ENCODE peak calls at places on chromosome 18, in five cellular contexts. H is H9, E is spleen, R is transverse colon, S is heart left ventricle. Q is an unnamed sample.
A peak's percentile ranks its signal among the peaks of the same experiment; 100 is the strongest.

GRCh38 chr18:26863921-26864497 is 1.5 kb downstream of the AQP4 start:
- DNase-seq in H (no peak), E (no peak), R (no peak), S (no peak), Q (no peak)

GRCh38 chr18:38539373-38539772 is 973.8 kb upstream of the CELF4 start:
- DNase-seq in H (no peak), E (no peak), R (no peak), S (no peak), Q (no peak)

GRCh38 chr18:8730080-8730827 is 24.9 kb downstream of the MTCL1 start:
- DNase-seq in H (no peak), E (no peak), R (peak; percentile 59), S (peak; percentile 73), Q (no peak)

GRCh38 chr18:21740724-21741510 is at the start of gene MIB1:
- DNase-seq in H (no peak), E (no peak), R (peak; percentile 58), S (peak; percentile 73), Q (no peak)

GRCh38 chr18:63951302-63951705 is 2.2 kb downstream of the HMSD start:
- DNase-seq in H (no peak), E (no peak), R (no peak), S (no peak), Q (no peak)

GRCh38 chr18:53442415-53442783 is 782.1 kb downstream of the MBD2 start:
- DNase-seq in H (no peak), E (no peak), R (no peak), S (no peak), Q (no peak)

GRCh38 chr18:22189431-22189830 is 20.0 kb downstream of the GATA6 start:
- DNase-seq in H (no peak), E (no peak), R (no peak), S (no peak), Q (no peak)

GRCh38 chr18:25298853-25299274 is 53.1 kb downstream of the ZNF521 start:
- DNase-seq in H (no peak), E (no peak), R (no peak), S (peak; percentile 47), Q (no peak)

GRCh38 chr18:37778417-37779165 is 213.0 kb upstream of the CELF4 start:
- DNase-seq in H (peak; percentile 90), E (peak; percentile 82), R (peak; percentile 43), S (peak; percentile 61), Q (peak; percentile 52)

GRCh38 chr18:55310044-55310676 is 277.8 kb downstream of the TCF4 start:
- DNase-seq in H (no peak), E (no peak), R (no peak), S (no peak), Q (no peak)

GRCh38 chr18:55306338-55306737 is 281.7 kb downstream of the TCF4 start:
- DNase-seq in H (no peak), E (no peak), R (no peak), S (no peak), Q (no peak)

GRCh38 chr18:55310863-55311262 is 277.1 kb downstream of the TCF4 start:
- DNase-seq in H (no peak), E (no peak), R (no peak), S (no peak), Q (no peak)

GRCh38 chr18:55307505-55307904 is 280.5 kb downstream of the TCF4 start:
- DNase-seq in H (no peak), E (no peak), R (no peak), S (no peak), Q (no peak)

GRCh38 chr18:55309249-55309648 is 278.7 kb downstream of the TCF4 start:
- DNase-seq in H (no peak), E (no peak), R (no peak), S (no peak), Q (no peak)
- H3K27ac ChIP-seq in H (no peak overlapping the region), E (no peak overlapping the region), R (no peak overlapping the region), S (no peak overlapping the region), Q (no peak overlapping the region)

GRCh38 chr18:75173758-75174157 is 35.2 kb downstream of the PTGR3 start:
- DNase-seq in H (no peak), E (no peak), R (no peak), S (no peak), Q (no peak)

GRCh38 chr18:75179819-75180600 is 28.9 kb downstream of the PTGR3 start:
- DNase-seq in H (no peak), E (no peak), R (no peak), S (no peak), Q (no peak)

GRCh38 chr18:75173125-75173432 is 35.9 kb downstream of the PTGR3 start:
- DNase-seq in H (no peak), E (no peak), R (no peak), S (no peak), Q (no peak)

GRCh38 chr18:75178376-75178775 is 30.6 kb downstream of the PTGR3 start:
- DNase-seq in H (no peak), E (no peak), R (no peak), S (no peak), Q (no peak)

GRCh38 chr18:75176849-75177248 is 32.1 kb downstream of the PTGR3 start:
- DNase-seq in H (no peak), E (no peak), R (no peak), S (no peak), Q (no peak)
- H3K27ac ChIP-seq in H (no peak overlapping the region), E (no peak overlapping the region), R (no peak overlapping the region), S (no peak overlapping the region), Q (no peak overlapping the region)

DNA sequence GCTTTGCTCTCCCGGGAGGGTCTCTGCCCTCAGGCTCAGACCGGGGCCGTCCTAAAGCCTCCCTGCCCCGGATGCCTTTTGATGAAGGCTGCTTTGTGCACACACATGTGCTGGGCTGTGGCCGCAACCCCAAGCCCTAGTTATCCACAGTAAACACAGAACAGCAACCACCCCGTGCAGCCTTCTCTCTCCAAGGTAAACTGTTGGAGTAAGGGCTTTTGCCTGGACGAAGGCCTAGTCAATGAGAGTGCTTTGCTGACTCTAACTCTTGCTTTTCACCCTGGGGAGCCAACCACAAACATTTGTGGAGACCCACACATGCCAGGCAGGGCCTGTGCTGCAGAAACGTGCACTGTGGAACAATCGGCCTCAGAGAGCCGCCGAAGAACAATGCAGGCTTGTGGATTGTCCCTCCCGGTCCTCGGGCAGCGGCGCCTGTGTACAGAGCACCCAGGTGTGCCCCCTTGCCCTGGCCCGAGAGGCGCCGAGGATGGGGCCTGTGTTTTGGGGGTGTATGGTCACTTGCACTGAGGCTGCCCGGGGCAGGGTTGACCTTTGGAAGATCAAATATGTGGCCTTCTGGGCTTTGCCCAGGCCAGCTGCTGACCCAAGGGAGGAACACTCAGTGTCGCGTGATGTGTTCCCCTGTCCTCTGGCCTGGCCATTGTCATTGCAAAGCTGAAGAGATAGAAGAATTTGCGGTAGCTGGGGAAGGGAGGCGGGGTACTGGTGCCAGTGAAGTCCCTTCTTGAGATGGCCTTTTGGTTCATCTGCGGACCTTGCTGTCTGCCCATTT is 37.0 kb downstream of the CTIF start:
- DNase-seq in H (no peak), E (peak; percentile 62), R (no peak), S (no peak), Q (peak; percentile 88)
- H3K27ac ChIP-seq in H (no peak overlapping the region), E (no peak overlapping the region), R (no peak overlapping the region), S (no peak overlapping the region), Q (peak overlapping the region; percentile 97)

DNA sequence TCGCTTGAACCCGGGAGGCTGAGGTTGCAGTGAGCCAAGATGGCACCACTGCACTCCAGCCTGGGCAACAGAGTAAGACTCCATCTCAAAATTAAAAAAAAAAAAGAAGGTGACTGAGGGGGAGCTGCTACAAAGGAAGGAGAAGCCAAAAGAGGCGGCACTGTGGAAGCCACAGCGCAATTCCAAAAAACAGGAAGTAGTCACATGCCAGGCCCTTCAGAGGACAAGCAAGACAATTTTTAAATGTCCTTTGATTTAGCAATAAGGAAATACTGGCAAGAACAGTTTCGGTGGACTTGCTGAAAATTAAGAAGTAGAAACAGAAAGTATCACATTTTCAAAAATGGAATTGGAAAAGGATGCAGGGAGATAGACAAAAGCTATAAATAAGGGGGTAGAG is 122.8 kb downstream of the OSBPL1A start:
- DNase-seq in H (no peak), E (no peak), R (no peak), S (peak; percentile 52), Q (no peak)
- H3K27ac ChIP-seq in H (no peak overlapping the region), E (peak overlapping the region; percentile 65), R (peak overlapping the region; percentile 30), S (no peak overlapping the region), Q (no peak overlapping the region)

GRCh38 chr18:47993409-47993808 is 63.0 kb upstream of the SMAD2 start:
- DNase-seq in H (no peak), E (no peak), R (no peak), S (no peak), Q (no peak)

GRCh38 chr18:47992903-47993302 is 62.4 kb upstream of the SMAD2 start:
- DNase-seq in H (no peak), E (no peak), R (no peak), S (no peak), Q (no peak)

GRCh38 chr18:47987456-47987735 is 56.9 kb upstream of the SMAD2 start:
- DNase-seq in H (no peak), E (no peak), R (no peak), S (no peak), Q (no peak)

GRCh38 chr18:47992266-47992665 is 61.8 kb upstream of the SMAD2 start:
- DNase-seq in H (no peak), E (no peak), R (no peak), S (no peak), Q (no peak)

GRCh38 chr18:47990981-47991380 is 60.5 kb upstream of the SMAD2 start:
- DNase-seq in H (no peak), E (no peak), R (no peak), S (no peak), Q (no peak)
- H3K27ac ChIP-seq in H (no peak overlapping the region), E (no peak overlapping the region), R (no peak overlapping the region), S (no peak overlapping the region), Q (no peak overlapping the region)

DNA sequence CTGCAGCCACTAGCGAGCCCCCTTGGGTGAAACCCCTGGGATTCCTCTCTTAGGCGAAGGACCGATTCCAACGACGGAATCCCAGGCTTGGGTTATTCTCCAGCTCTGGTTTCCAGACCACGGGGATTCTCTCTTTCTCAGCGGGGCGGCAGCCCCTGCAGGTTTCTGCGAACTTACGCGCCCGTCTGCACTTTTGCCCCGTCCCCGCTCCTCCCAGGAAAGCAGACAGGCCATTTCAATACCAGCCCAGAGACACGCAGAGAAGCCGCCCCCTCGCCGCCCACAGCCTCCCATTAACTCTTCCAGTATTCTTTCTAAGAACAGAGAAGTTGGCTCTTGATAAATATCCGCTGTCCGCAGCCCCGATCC is 1.2 kb downstream of the CBLN2 start:
- DNase-seq in H (peak; percentile 36), E (no peak), R (no peak), S (no peak), Q (no peak)
- H3K27ac ChIP-seq in H (no peak overlapping the region), E (no peak overlapping the region), R (no peak overlapping the region), S (no peak overlapping the region), Q (no peak overlapping the region)

GRCh38 chr18:59715445-59715844 is 18.2 kb upstream of the CCBE1 start:
- DNase-seq in H (no peak), E (no peak), R (no peak), S (no peak), Q (no peak)
- H3K27ac ChIP-seq in H (no peak overlapping the region), E (no peak overlapping the region), R (no peak overlapping the region), S (no peak overlapping the region), Q (no peak overlapping the region)